ENCODE peak calls at places on chromosomes 12 and 14, in six cellular contexts. One of them, this sample, is unnamed. For H3K4me1, the result is how much of the 10 kb centered on the place peaks cover.

GRCh38 chr14:30272848-30273563 is 286.0 kb upstream of the G2E3 start:
- DNase-seq in IMR-90: no peak
- DNase-seq in GM23338: no peak
- DNase-seq in neuronal stem cell: peak
- DNase-seq in OCI-LY7: no peak
- DNase-seq in fibroblast of lung: no peak
- DNase-seq in this sample: no peak

GRCh38 chr14:50667491-50668007 is 557 bp downstream of the SAV1 start:
- DNase-seq in IMR-90: no peak
- DNase-seq in GM23338: peak
- DNase-seq in neuronal stem cell: peak
- DNase-seq in OCI-LY7: peak
- DNase-seq in fibroblast of lung: no peak
- DNase-seq in this sample: no peak

GRCh38 chr14:102917469-102918211 is 4.8 kb upstream of the AMN start:
- DNase-seq in IMR-90: peak
- DNase-seq in GM23338: peak
- DNase-seq in neuronal stem cell: no peak
- DNase-seq in OCI-LY7: peak
- DNase-seq in fibroblast of lung: peak
- DNase-seq in this sample: peak

GRCh38 chr14:48384786-48385185 is 709.4 kb upstream of the MDGA2 start:
- DNase-seq in IMR-90: no peak
- DNase-seq in GM23338: no peak
- DNase-seq in neuronal stem cell: no peak
- DNase-seq in OCI-LY7: no peak
- DNase-seq in fibroblast of lung: peak
- DNase-seq in this sample: no peak

GRCh38 chr14:33052899-33053400 is 114.3 kb downstream of the NPAS3 start:
- DNase-seq in IMR-90: no peak
- DNase-seq in GM23338: no peak
- DNase-seq in neuronal stem cell: no peak
- DNase-seq in OCI-LY7: no peak
- DNase-seq in fibroblast of lung: no peak
- DNase-seq in this sample: no peak

GRCh38 chr14:77186911-77187648 is 5.5 kb downstream of the TMEM63C start:
- DNase-seq in IMR-90: peak
- DNase-seq in GM23338: peak
- DNase-seq in neuronal stem cell: peak
- DNase-seq in OCI-LY7: no peak
- DNase-seq in fibroblast of lung: peak
- DNase-seq in this sample: peak

GRCh38 chr12:42504049-42504448 is 85.5 kb downstream of the PRICKLE1 start:
- DNase-seq in IMR-90: peak
- DNase-seq in GM23338: no peak
- DNase-seq in neuronal stem cell: no peak
- DNase-seq in OCI-LY7: no peak
- DNase-seq in fibroblast of lung: peak
- DNase-seq in this sample: peak

GRCh38 chr12:9792185-9792900 is 31.6 kb upstream of the CD69 start:
- DNase-seq in IMR-90: no peak
- DNase-seq in GM23338: no peak
- DNase-seq in neuronal stem cell: no peak
- DNase-seq in OCI-LY7: no peak
- DNase-seq in fibroblast of lung: no peak
- DNase-seq in this sample: no peak

GRCh38 chr12:115943630-115944391 is 333.7 kb downstream of the MED13L start:
- DNase-seq in IMR-90: no peak
- DNase-seq in GM23338: no peak
- DNase-seq in neuronal stem cell: no peak
- DNase-seq in OCI-LY7: no peak
- DNase-seq in fibroblast of lung: no peak
- DNase-seq in this sample: no peak

GRCh38 chr12:7588703-7589329 is 76.9 kb downstream of the APOBEC1 start:
- DNase-seq in IMR-90: peak
- DNase-seq in GM23338: peak
- DNase-seq in neuronal stem cell: no peak
- DNase-seq in OCI-LY7: peak
- DNase-seq in fibroblast of lung: no peak
- DNase-seq in this sample: peak

GRCh38 chr12:112900298-112901145 is 6.2 kb upstream of the OAS1 start:
- DNase-seq in IMR-90: peak
- DNase-seq in GM23338: peak
- DNase-seq in neuronal stem cell: peak
- DNase-seq in OCI-LY7: peak
- DNase-seq in fibroblast of lung: peak
- DNase-seq in this sample: peak

GRCh38 chr14:74620497-74620921 is 8.5 kb upstream of the LTBP2 start:
- DNase-seq in IMR-90: peak
- DNase-seq in GM23338: no peak
- DNase-seq in neuronal stem cell: no peak
- DNase-seq in OCI-LY7: no peak
- DNase-seq in fibroblast of lung: peak
- DNase-seq in this sample: peak

GRCh38 chr12:4892418-4892817 is 17.3 kb upstream of the KCNA1 start:
- DNase-seq in IMR-90: no peak
- DNase-seq in GM23338: no peak
- DNase-seq in neuronal stem cell: no peak
- DNase-seq in OCI-LY7: no peak
- DNase-seq in fibroblast of lung: no peak
- DNase-seq in this sample: no peak

GRCh38 chr12:110514363-110514762 is 12.2 kb downstream of the RAD9B start:
- DNase-seq in IMR-90: no peak
- DNase-seq in GM23338: no peak
- DNase-seq in neuronal stem cell: no peak
- DNase-seq in OCI-LY7: no peak
- DNase-seq in fibroblast of lung: no peak
- DNase-seq in this sample: no peak

GRCh38 chr12:132327351-132328171 is 1.8 kb downstream of the GALNT9 start:
- DNase-seq in IMR-90: peak
- DNase-seq in GM23338: no peak
- DNase-seq in neuronal stem cell: no peak
- DNase-seq in OCI-LY7: no peak
- DNase-seq in fibroblast of lung: peak
- DNase-seq in this sample: peak

GRCh38 chr14:69133206-69134125 is 19.5 kb downstream of the DCAF5 start:
- DNase-seq in IMR-90: peak
- DNase-seq in GM23338: no peak
- DNase-seq in neuronal stem cell: no peak
- DNase-seq in OCI-LY7: no peak
- DNase-seq in fibroblast of lung: peak
- DNase-seq in this sample: peak

GRCh38 chr12:29226621-29227020 is 77.5 kb downstream of the FAR2 start:
- DNase-seq in IMR-90: peak
- DNase-seq in GM23338: no peak
- DNase-seq in neuronal stem cell: no peak
- DNase-seq in OCI-LY7: no peak
- DNase-seq in fibroblast of lung: peak
- DNase-seq in this sample: peak

GRCh38 chr14:52369305-52369781 is 55.2 kb downstream of the PTGER2 start:
- DNase-seq in IMR-90: peak
- DNase-seq in GM23338: no peak
- DNase-seq in neuronal stem cell: no peak
- DNase-seq in OCI-LY7: no peak
- DNase-seq in fibroblast of lung: peak
- DNase-seq in this sample: peak

GRCh38 chr12:85385406-85385805 is 105.4 kb downstream of the ALX1 start:
- DNase-seq in IMR-90: no peak
- DNase-seq in GM23338: no peak
- DNase-seq in neuronal stem cell: no peak
- DNase-seq in OCI-LY7: no peak
- DNase-seq in fibroblast of lung: no peak
- DNase-seq in this sample: no peak

GRCh38 chr12:113005759-113006158 is 27.4 kb downstream of the OAS2 start:
- DNase-seq in IMR-90: no peak
- DNase-seq in GM23338: peak
- DNase-seq in neuronal stem cell: no peak
- DNase-seq in OCI-LY7: peak
- DNase-seq in fibroblast of lung: no peak
- DNase-seq in this sample: peak

GRCh38 chr12:4214912-4215861 is 58.4 kb upstream of the CCND2 start:
- DNase-seq in IMR-90: no peak
- DNase-seq in GM23338: no peak
- DNase-seq in neuronal stem cell: no peak
- DNase-seq in OCI-LY7: no peak
- DNase-seq in fibroblast of lung: no peak
- DNase-seq in this sample: no peak

GRCh38 chr12:1429980-1430379 is 164.4 kb downstream of the FBXL14 start:
- DNase-seq in IMR-90: peak
- DNase-seq in GM23338: no peak
- DNase-seq in neuronal stem cell: no peak
- DNase-seq in OCI-LY7: no peak
- DNase-seq in fibroblast of lung: peak
- DNase-seq in this sample: peak

GRCh38 chr12:93361159-93361919 is 16.4 kb upstream of the NUDT4 start:
- DNase-seq in IMR-90: peak
- DNase-seq in GM23338: peak
- DNase-seq in neuronal stem cell: no peak
- DNase-seq in OCI-LY7: no peak
- DNase-seq in fibroblast of lung: peak
- DNase-seq in this sample: peak
- H2AFZ ChIP-seq in IMR-90: no peak
- H2AFZ ChIP-seq in GM23338: peak
- H2AFZ ChIP-seq in neuronal stem cell: no peak
- H2AFZ ChIP-seq in OCI-LY7: no peak
- H2AFZ ChIP-seq in fibroblast of lung: no peak
- H2AFZ ChIP-seq in this sample: peak

DNA sequence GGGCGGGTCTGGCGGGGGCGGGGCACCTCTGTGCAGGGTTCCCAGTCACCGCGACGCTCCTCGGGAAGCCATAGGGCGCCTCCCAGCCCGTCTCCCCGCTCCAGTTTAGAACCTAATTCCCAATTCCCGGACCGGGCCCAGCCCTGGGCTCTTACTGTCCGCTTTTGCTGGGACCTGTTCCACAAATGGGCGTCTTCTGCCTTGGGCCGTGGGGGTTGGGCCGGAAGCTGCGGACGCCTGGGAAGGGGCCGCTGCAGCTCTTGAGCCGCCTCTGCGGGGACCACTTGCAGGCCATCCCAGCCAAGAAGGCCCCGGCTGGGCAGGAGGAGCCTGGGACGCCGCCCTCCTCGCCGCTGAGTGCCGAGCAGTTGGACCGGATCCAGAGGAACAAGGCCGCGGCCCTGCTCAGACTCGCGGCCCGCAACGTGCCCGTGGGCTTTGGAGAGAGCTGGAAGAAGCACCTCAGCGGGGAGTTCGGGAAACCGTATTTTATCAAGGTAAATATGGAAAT is 800 bp downstream of the UNG start:
- DNase-seq in IMR-90: peak
- DNase-seq in GM23338: no peak
- DNase-seq in neuronal stem cell: no peak
- DNase-seq in OCI-LY7: no peak
- DNase-seq in fibroblast of lung: peak
- DNase-seq in this sample: peak
- H3K4me1 ChIP-seq in IMR-90: under half
- H3K4me1 ChIP-seq in GM23338: under half
- H3K4me1 ChIP-seq in neuronal stem cell: under half
- H3K4me1 ChIP-seq in OCI-LY7: half or more
- H3K4me1 ChIP-seq in fibroblast of lung: under half
- H3K4me1 ChIP-seq in this sample: under half

DNA sequence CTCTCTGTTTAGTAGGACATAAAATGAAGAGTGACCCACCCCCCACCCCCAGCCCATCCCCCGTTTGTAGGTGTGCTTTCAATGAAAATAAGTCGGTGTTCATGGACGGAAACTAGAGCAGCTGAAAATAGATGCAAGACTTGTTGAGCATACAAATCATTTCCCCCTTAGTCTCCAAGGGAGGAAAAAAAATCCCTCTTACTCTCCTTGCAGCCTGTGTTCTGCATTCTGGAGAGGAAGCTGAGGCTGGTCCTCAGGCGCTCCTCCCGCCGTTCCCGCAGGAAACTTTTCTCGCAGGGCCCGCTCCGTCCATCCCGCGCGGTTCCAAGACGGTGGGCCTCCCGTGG is 259.0 kb upstream of the E2F7 start:
- DNase-seq in IMR-90: no peak
- DNase-seq in GM23338: no peak
- DNase-seq in neuronal stem cell: no peak
- DNase-seq in OCI-LY7: no peak
- DNase-seq in fibroblast of lung: peak
- DNase-seq in this sample: no peak
- H2AFZ ChIP-seq in IMR-90: peak
- H2AFZ ChIP-seq in GM23338: peak
- H2AFZ ChIP-seq in neuronal stem cell: peak
- H2AFZ ChIP-seq in OCI-LY7: no peak
- H2AFZ ChIP-seq in fibroblast of lung: peak
- H2AFZ ChIP-seq in this sample: peak

DNA sequence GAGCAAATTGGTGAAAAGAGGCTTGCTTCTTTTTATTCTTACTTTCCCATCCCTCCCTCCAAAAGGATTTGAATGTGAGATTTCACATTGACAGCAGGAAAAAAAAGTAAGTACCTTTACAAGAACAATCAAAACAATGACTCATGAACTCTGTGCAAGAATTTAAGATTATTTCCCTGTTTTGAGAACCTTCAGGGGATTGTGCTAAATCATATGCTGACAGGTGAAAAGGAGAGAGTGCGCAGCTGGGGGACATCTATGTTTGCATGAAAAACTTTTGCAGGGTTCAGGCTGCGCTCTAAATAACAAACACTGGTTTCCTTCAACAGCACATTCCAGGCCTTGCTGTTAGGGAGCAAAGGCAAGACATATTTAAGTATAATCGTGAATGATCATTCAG is 27.3 kb downstream of the RERG start:
- DNase-seq in IMR-90: no peak
- DNase-seq in GM23338: no peak
- DNase-seq in neuronal stem cell: no peak
- DNase-seq in OCI-LY7: no peak
- DNase-seq in fibroblast of lung: peak
- DNase-seq in this sample: no peak
- H3K4me1 ChIP-seq in IMR-90: under half
- H3K4me1 ChIP-seq in GM23338: under half
- H3K4me1 ChIP-seq in neuronal stem cell: under half
- H3K4me1 ChIP-seq in OCI-LY7: under half
- H3K4me1 ChIP-seq in fibroblast of lung: under half
- H3K4me1 ChIP-seq in this sample: under half

GRCh38 chr14:24081739-24082204 is 10.4 kb downstream of the CPNE6 start:
- DNase-seq in IMR-90: no peak
- DNase-seq in GM23338: no peak
- DNase-seq in neuronal stem cell: no peak
- DNase-seq in OCI-LY7: no peak
- DNase-seq in fibroblast of lung: no peak
- DNase-seq in this sample: no peak

GRCh38 chr14:24078146-24078545 is 6.8 kb downstream of the CPNE6 start:
- DNase-seq in IMR-90: no peak
- DNase-seq in GM23338: no peak
- DNase-seq in neuronal stem cell: no peak
- DNase-seq in OCI-LY7: no peak
- DNase-seq in fibroblast of lung: no peak
- DNase-seq in this sample: no peak

GRCh38 chr14:24079521-24080141 is 8.3 kb downstream of the CPNE6 start:
- DNase-seq in IMR-90: no peak
- DNase-seq in GM23338: peak
- DNase-seq in neuronal stem cell: peak
- DNase-seq in OCI-LY7: no peak
- DNase-seq in fibroblast of lung: no peak
- DNase-seq in this sample: no peak

GRCh38 chr14:24080888-24081738 is 9.8 kb downstream of the CPNE6 start:
- DNase-seq in IMR-90: no peak
- DNase-seq in GM23338: peak
- DNase-seq in neuronal stem cell: no peak
- DNase-seq in OCI-LY7: peak
- DNase-seq in fibroblast of lung: peak
- DNase-seq in this sample: peak

GRCh38 chr14:24080142-24080530 is 8.8 kb downstream of the CPNE6 start:
- DNase-seq in IMR-90: no peak
- DNase-seq in GM23338: no peak
- DNase-seq in neuronal stem cell: no peak
- DNase-seq in OCI-LY7: no peak
- DNase-seq in fibroblast of lung: no peak
- DNase-seq in this sample: no peak
- H2AFZ ChIP-seq in IMR-90: no peak
- H2AFZ ChIP-seq in GM23338: peak
- H2AFZ ChIP-seq in neuronal stem cell: no peak
- H2AFZ ChIP-seq in OCI-LY7: peak
- H2AFZ ChIP-seq in fibroblast of lung: no peak
- H2AFZ ChIP-seq in this sample: no peak

This sample was measured in GM23248.